ENCODE peak calls at places on chromosome 22, in nine cellular contexts. H is tibial nerve, M is HepG2, Q is stomach, E is AG04450, A is RWPE1, W is hepatocyte, F is fibroblast of villous mesenchyme, L is pancreas. P is an unnamed sample.

GRCh38 chr22:40177738-40178416 is at the start of gene TNRC6B:
- DNase-seq in H (peak), M (peak), Q (peak), E (peak), A (peak), W (peak), F (peak), L (peak), P (no peak)

GRCh38 chr22:24951942-24952836 is at the start of gene KIAA1671:
- DNase-seq in H (peak), M (peak), Q (peak), E (no peak), A (peak), W (peak), F (peak), L (peak), P (peak)

GRCh38 chr22:20066617-20067383 is 13.2 kb upstream of the DGCR8 start:
- DNase-seq in H (no peak), M (no peak), Q (no peak), E (no peak), A (no peak), W (no peak), F (no peak), L (no peak), P (no peak)

GRCh38 chr22:42330953-42331525 is 60.6 kb upstream of the TCF20 start:
- DNase-seq in H (no peak), M (no peak), Q (no peak), E (no peak), A (no peak), W (no peak), F (no peak), L (no peak), P (no peak)

GRCh38 chr22:38968801-38969200 is 11.4 kb downstream of the APOBEC3A start:
- DNase-seq in H (no peak), M (no peak), Q (no peak), E (no peak), A (no peak), W (no peak), F (no peak), L (no peak), P (peak)

GRCh38 chr22:22342697-22343602 is 98.4 kb downstream of the VPREB1 start:
- DNase-seq in H (peak), M (peak), Q (peak), E (no peak), A (peak), W (peak), F (peak), L (peak), P (no peak)

GRCh38 chr22:33519140-33519973 is 400.9 kb downstream of the LARGE1 start:
- DNase-seq in H (peak), M (peak), Q (no peak), E (no peak), A (no peak), W (peak), F (peak), L (no peak), P (no peak)

GRCh38 chr22:24023204-24023789 is 12.2 kb downstream of the CABIN1 start:
- DNase-seq in H (no peak), M (no peak), Q (no peak), E (no peak), A (no peak), W (no peak), F (no peak), L (no peak), P (no peak)

GRCh38 chr22:42365337-42365865 is 66.8 kb downstream of the NFAM1 start:
- DNase-seq in H (peak), M (no peak), Q (no peak), E (no peak), A (no peak), W (peak), F (no peak), L (no peak), P (no peak)

GRCh38 chr22:33335611-33336279 is 277.6 kb upstream of the SYN3 start:
- DNase-seq in H (no peak), M (peak), Q (no peak), E (no peak), A (no peak), W (peak), F (no peak), L (no peak), P (no peak)

GRCh38 chr22:26573026-26573662 is 16.8 kb downstream of the TPST2 start:
- DNase-seq in H (peak), M (no peak), Q (peak), E (no peak), A (no peak), W (no peak), F (peak), L (no peak), P (no peak)

GRCh38 chr22:29268511-29269229 is 602 bp downstream of the EWSR1 start:
- DNase-seq in H (peak), M (peak), Q (peak), E (peak), A (peak), W (peak), F (peak), L (peak), P (peak)

GRCh38 chr22:45144928-45145327 is 18.8 kb upstream of the NUP50 start:
- DNase-seq in H (no peak), M (no peak), Q (no peak), E (no peak), A (no peak), W (no peak), F (no peak), L (no peak), P (no peak)

GRCh38 chr22:22855617-22856308 is 31.9 kb upstream of the IGLL5 start:
- DNase-seq in H (no peak), M (peak), Q (no peak), E (no peak), A (peak), W (peak), F (peak), L (no peak), P (no peak)

GRCh38 chr22:41638748-41639147 is 17.7 kb downstream of the XRCC6 start:
- DNase-seq in H (no peak), M (no peak), Q (no peak), E (no peak), A (no peak), W (no peak), F (no peak), L (no peak), P (no peak)

GRCh38 chr22:19730662-19731360 is 7.5 kb downstream of the GP1BB start:
- DNase-seq in H (peak), M (peak), Q (peak), E (peak), A (peak), W (peak), F (peak), L (peak), P (no peak)

GRCh38 chr22:38298312-38299000 is 18.8 kb downstream of the CSNK1E start:
- DNase-seq in H (no peak), M (no peak), Q (no peak), E (no peak), A (peak), W (peak), F (peak), L (no peak), P (no peak)

GRCh38 chr22:20465759-20466077 is 28.1 kb upstream of the SCARF2 start:
- DNase-seq in H (no peak), M (no peak), Q (no peak), E (no peak), A (no peak), W (no peak), F (no peak), L (no peak), P (no peak)

GRCh38 chr22:39138357-39138997 is 14.0 kb downstream of the CBX7 start:
- DNase-seq in H (no peak), M (no peak), Q (no peak), E (no peak), A (no peak), W (no peak), F (no peak), L (no peak), P (peak)

GRCh38 chr22:37927129-37927936 is 21.2 kb downstream of the MICALL1 start:
- DNase-seq in H (no peak), M (no peak), Q (no peak), E (no peak), A (no peak), W (no peak), F (no peak), L (no peak), P (peak)

DNA sequence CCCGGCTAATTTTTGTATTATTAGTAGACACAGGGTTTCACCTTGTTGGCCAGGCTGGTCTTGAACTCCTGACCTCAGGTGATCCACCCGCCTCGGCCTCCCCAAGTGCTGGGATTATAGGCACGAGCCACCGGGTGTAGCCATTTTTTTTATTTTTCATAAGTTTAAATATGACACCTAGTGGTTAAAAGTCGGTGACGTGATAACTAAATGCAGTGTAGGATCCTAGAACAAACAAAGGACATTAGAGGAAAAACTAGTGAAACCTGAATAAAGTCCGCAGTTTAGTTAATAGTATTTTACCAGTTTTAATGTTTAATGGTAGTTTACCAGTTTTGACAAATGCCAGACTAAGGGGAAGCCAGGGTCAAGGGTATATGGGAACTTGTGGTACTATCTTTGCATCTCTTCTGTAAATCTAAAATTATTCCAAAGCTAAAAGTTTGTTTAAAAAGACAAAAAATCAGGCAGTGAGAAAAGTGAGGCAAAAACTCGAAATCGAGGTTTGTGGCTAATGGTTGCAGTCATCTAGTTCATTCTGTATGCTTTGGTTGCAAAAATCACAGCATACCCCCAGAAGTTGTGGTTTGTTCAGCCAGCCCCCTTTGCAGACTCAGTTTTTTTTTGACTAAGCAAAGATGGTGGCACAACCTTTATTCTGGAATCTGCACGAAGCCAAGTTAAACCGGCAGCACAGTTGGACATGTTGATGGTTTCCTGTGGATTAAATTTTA is 29.6 kb downstream of the TOM1 start:
- DNase-seq in H (no peak), M (no peak), Q (no peak), E (no peak), A (no peak), W (no peak), F (no peak), L (no peak), P (no peak)
- TF ChIP-seq CTCF in H (no peak), M (peak), Q (no peak), E (no peak), A (no peak), W (peak), F (no peak), L (no peak), P (peak)

DNA sequence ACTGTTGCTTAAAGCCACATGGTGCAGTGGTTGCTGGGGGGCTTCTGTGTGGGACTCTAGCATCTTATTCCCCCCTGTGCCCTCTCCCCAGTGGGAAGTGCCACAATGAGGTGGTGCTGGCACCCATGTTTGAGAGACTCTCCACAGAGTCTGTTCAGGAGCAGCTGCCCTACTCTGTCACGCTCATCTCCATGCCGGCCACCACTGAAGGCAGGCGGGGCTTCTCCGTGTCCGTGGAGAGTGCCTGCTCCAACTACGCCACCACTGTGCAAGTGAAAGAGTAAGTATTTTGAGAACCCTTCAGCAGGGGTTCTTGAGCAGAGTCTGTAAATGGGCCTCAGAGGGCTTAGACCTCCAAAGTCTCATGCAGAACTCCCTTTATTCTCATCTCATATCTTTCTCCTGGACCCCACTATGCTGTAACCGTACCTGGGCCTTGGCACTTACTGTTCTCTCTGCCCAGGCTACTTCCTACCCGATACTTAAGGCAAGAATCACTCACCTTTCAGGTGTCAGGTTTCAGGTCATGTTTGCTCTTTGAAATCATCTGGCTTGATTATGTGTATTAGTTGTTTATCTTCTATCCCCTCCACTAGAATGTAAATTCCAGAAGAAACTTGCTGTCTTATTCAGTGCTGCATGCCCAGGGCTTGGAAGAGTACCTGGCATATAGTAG is 32.4 kb downstream of the PIK3IP1 start:
- DNase-seq in H (no peak), M (no peak), Q (no peak), E (no peak), A (no peak), W (no peak), F (no peak), L (no peak), P (no peak)
- TF ChIP-seq CTCF in H (no peak), M (no peak), Q (no peak), E (no peak), A (no peak), W (no peak), F (no peak), L (no peak), P (no peak)

GRCh38 chr22:30731658-30732057 is 37.0 kb downstream of the OSBP2 start:
- DNase-seq in H (no peak), M (no peak), Q (no peak), E (no peak), A (no peak), W (no peak), F (no peak), L (no peak), P (no peak)

GRCh38 chr22:30728829-30729228 is 34.2 kb downstream of the OSBP2 start:
- DNase-seq in H (no peak), M (no peak), Q (no peak), E (no peak), A (no peak), W (no peak), F (no peak), L (no peak), P (no peak)

GRCh38 chr22:30732426-30732825 is 37.8 kb downstream of the OSBP2 start:
- DNase-seq in H (no peak), M (no peak), Q (no peak), E (no peak), A (no peak), W (no peak), F (no peak), L (no peak), P (no peak)

GRCh38 chr22:30733081-30733680 is 38.5 kb downstream of the OSBP2 start:
- DNase-seq in H (no peak), M (no peak), Q (no peak), E (peak), A (no peak), W (no peak), F (no peak), L (no peak), P (no peak)

GRCh38 chr22:30730351-30730750 is 35.7 kb downstream of the OSBP2 start:
- DNase-seq in H (no peak), M (no peak), Q (no peak), E (no peak), A (no peak), W (no peak), F (no peak), L (no peak), P (no peak)
- TF ChIP-seq CTCF in H (no peak), M (no peak), Q (no peak), E (no peak), A (no peak), W (no peak), F (no peak), L (no peak), P (no peak)

DNA sequence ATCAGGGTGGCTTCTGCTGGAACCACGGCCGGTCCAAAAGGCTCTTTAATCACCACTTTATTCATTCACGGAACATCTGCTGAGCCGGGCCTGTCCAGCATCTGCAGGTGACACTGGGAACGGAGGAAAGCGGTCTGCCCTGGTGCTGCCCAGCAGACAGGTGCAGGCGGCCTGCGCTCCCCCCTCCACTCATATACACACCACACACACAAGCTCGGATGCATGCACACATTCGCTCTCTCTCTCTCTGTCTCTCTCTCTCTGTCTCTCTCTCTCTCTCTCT is 736.9 kb downstream of the BRD1 start:
- DNase-seq in H (no peak), M (no peak), Q (no peak), E (no peak), A (no peak), W (no peak), F (no peak), L (no peak), P (peak)
- TF ChIP-seq CTCF in H (no peak), M (no peak), Q (no peak), E (no peak), A (no peak), W (no peak), F (no peak), L (no peak), P (no peak)

DNA sequence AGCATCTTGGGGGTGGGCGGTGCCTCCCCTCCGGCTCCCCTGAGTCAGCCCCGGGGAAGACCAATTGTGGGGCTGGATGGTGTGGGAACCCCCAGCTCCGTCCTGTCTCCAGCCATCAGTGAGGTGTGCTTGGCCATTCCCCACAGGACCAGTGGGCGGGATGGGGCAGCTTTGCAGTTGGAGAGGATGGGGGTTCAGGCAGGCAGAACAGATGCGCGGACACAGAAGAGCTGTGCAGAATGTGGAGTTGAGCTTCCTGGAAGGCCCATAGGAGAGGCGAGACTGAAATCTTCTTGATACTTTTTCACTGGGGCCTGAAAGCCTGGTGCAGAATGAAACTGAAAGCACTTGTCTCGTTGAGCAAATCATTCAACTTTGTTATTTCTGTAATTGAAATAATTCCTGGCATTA is 23.8 kb downstream of the PARVB start:
- DNase-seq in H (no peak), M (no peak), Q (no peak), E (no peak), A (no peak), W (no peak), F (no peak), L (no peak), P (no peak)
- TF ChIP-seq CTCF in H (no peak), M (no peak), Q (no peak), E (no peak), A (no peak), W (no peak), F (no peak), L (no peak), P (no peak)

DNA sequence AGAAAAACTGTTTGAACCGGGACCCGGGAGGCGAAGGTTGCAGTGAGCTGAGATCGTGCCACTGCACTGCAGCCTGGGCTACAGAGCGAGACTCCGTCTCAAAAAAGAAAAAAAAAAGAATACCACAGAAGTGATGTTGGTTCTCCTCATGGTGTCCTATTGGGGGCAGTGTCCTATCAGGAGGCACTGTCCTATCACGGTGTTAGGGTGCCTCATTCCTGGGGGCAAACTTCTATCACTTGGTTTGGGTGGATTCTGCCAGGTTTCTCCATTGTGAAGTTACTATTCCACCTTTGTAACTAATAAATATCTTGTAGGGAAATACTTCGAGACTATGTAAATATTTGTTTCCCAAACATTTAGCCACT is 19.6 kb downstream of the PRR14L start:
- DNase-seq in H (no peak), M (no peak), Q (no peak), E (no peak), A (no peak), W (no peak), F (no peak), L (no peak), P (no peak)
- TF ChIP-seq CTCF in H (no peak), M (peak), Q (no peak), E (no peak), A (no peak), W (peak), F (peak), L (no peak), P (peak)